ENCODE peak calls at places on chromosome 11, in ten cellular contexts. One of them, this sample, is unnamed.

GRCh38 chr11:43410394-43410793 is 51.7 kb downstream of the TTC17 start:
- DNase-seq in T-cell: no peak
- DNase-seq in M059J: no peak
- DNase-seq in NCI-H2227 treated with DMSO at 0.1 percent for 48 hours: no peak
- DNase-seq in left cardiac atrium: no peak
- DNase-seq in KG1: no peak
- DNase-seq in LHCN-M2: no peak
- DNase-seq in hypothalamus: no peak
- DNase-seq in colonic mucosa: peak; percentile 71
- DNase-seq in anterior cingulate cortex: no peak
- DNase-seq in this sample: no peak

GRCh38 chr11:76568144-76568543 is 102.4 kb downstream of the LRRC32 start:
- DNase-seq in T-cell: no peak
- DNase-seq in M059J: no peak
- DNase-seq in NCI-H2227 treated with DMSO at 0.1 percent for 48 hours: no peak
- DNase-seq in left cardiac atrium: no peak
- DNase-seq in KG1: no peak
- DNase-seq in LHCN-M2: no peak
- DNase-seq in hypothalamus: no peak
- DNase-seq in colonic mucosa: no peak
- DNase-seq in anterior cingulate cortex: no peak
- DNase-seq in this sample: no peak

GRCh38 chr11:75425422-75425821 is 7.6 kb downstream of the KLHL35 start:
- DNase-seq in T-cell: no peak
- DNase-seq in M059J: no peak
- DNase-seq in NCI-H2227 treated with DMSO at 0.1 percent for 48 hours: no peak
- DNase-seq in left cardiac atrium: no peak
- DNase-seq in KG1: no peak
- DNase-seq in LHCN-M2: no peak
- DNase-seq in hypothalamus: no peak
- DNase-seq in colonic mucosa: no peak
- DNase-seq in anterior cingulate cortex: no peak
- DNase-seq in this sample: no peak

GRCh38 chr11:60918941-60919275 is 5.0 kb downstream of the TMEM109 start:
- DNase-seq in T-cell: no peak
- DNase-seq in M059J: peak; percentile 57
- DNase-seq in NCI-H2227 treated with DMSO at 0.1 percent for 48 hours: no peak
- DNase-seq in left cardiac atrium: no peak
- DNase-seq in KG1: no peak
- DNase-seq in LHCN-M2: peak; percentile 56
- DNase-seq in hypothalamus: no peak
- DNase-seq in colonic mucosa: no peak
- DNase-seq in anterior cingulate cortex: no peak
- DNase-seq in this sample: no peak

GRCh38 chr11:129699711-129700304 is 115.8 kb upstream of the TMEM45B start:
- DNase-seq in T-cell: no peak
- DNase-seq in M059J: no peak
- DNase-seq in NCI-H2227 treated with DMSO at 0.1 percent for 48 hours: no peak
- DNase-seq in left cardiac atrium: no peak
- DNase-seq in KG1: no peak
- DNase-seq in LHCN-M2: no peak
- DNase-seq in hypothalamus: no peak
- DNase-seq in colonic mucosa: no peak
- DNase-seq in anterior cingulate cortex: no peak
- DNase-seq in this sample: no peak

GRCh38 chr11:46682773-46683752 is 17.4 kb downstream of the ARHGAP1 start:
- DNase-seq in T-cell: no peak
- DNase-seq in M059J: peak; percentile 75
- DNase-seq in NCI-H2227 treated with DMSO at 0.1 percent for 48 hours: no peak
- DNase-seq in left cardiac atrium: peak; percentile 7
- DNase-seq in KG1: no peak
- DNase-seq in LHCN-M2: no peak
- DNase-seq in hypothalamus: no peak
- DNase-seq in colonic mucosa: no peak
- DNase-seq in anterior cingulate cortex: no peak
- DNase-seq in this sample: no peak

GRCh38 chr11:28343304-28344233 is 235.4 kb downstream of the METTL15 start:
- DNase-seq in T-cell: no peak
- DNase-seq in M059J: peak; percentile 89
- DNase-seq in NCI-H2227 treated with DMSO at 0.1 percent for 48 hours: no peak
- DNase-seq in left cardiac atrium: no peak
- DNase-seq in KG1: peak; percentile 35
- DNase-seq in LHCN-M2: peak; percentile 88
- DNase-seq in hypothalamus: no peak
- DNase-seq in colonic mucosa: no peak
- DNase-seq in anterior cingulate cortex: no peak
- DNase-seq in this sample: peak; percentile 72

GRCh38 chr11:62125316-62125715 is 1.5 kb downstream of the INCENP start:
- DNase-seq in T-cell: no peak
- DNase-seq in M059J: no peak
- DNase-seq in NCI-H2227 treated with DMSO at 0.1 percent for 48 hours: no peak
- DNase-seq in left cardiac atrium: no peak
- DNase-seq in KG1: no peak
- DNase-seq in LHCN-M2: no peak
- DNase-seq in hypothalamus: no peak
- DNase-seq in colonic mucosa: no peak
- DNase-seq in anterior cingulate cortex: no peak
- DNase-seq in this sample: no peak

GRCh38 chr11:75160328-75160757 is 9.4 kb downstream of the SLCO2B1 start:
- DNase-seq in T-cell: no peak
- DNase-seq in M059J: peak; percentile 9
- DNase-seq in NCI-H2227 treated with DMSO at 0.1 percent for 48 hours: no peak
- DNase-seq in left cardiac atrium: no peak
- DNase-seq in KG1: no peak
- DNase-seq in LHCN-M2: no peak
- DNase-seq in hypothalamus: no peak
- DNase-seq in colonic mucosa: peak; percentile 57
- DNase-seq in anterior cingulate cortex: no peak
- DNase-seq in this sample: no peak

GRCh38 chr11:859394-860131 is 16.9 kb downstream of the TSPAN4 start:
- DNase-seq in T-cell: no peak
- DNase-seq in M059J: no peak
- DNase-seq in NCI-H2227 treated with DMSO at 0.1 percent for 48 hours: peak; percentile 81
- DNase-seq in left cardiac atrium: peak; percentile 88
- DNase-seq in KG1: no peak
- DNase-seq in LHCN-M2: no peak
- DNase-seq in hypothalamus: peak; percentile 48
- DNase-seq in colonic mucosa: peak; percentile 83
- DNase-seq in anterior cingulate cortex: peak; percentile 55
- DNase-seq in this sample: peak; percentile 90

GRCh38 chr11:110297082-110297725 is 790 bp upstream of the RDX start:
- DNase-seq in T-cell: no peak
- DNase-seq in M059J: peak; percentile 60
- DNase-seq in NCI-H2227 treated with DMSO at 0.1 percent for 48 hours: no peak
- DNase-seq in left cardiac atrium: no peak
- DNase-seq in KG1: no peak
- DNase-seq in LHCN-M2: peak; percentile 41
- DNase-seq in hypothalamus: no peak
- DNase-seq in colonic mucosa: no peak
- DNase-seq in anterior cingulate cortex: no peak
- DNase-seq in this sample: no peak

GRCh38 chr11:134050541-134051383 is 18.1 kb upstream of the JAM3 start:
- DNase-seq in T-cell: peak; percentile 67
- DNase-seq in M059J: peak; percentile 46
- DNase-seq in NCI-H2227 treated with DMSO at 0.1 percent for 48 hours: peak; percentile 38
- DNase-seq in left cardiac atrium: peak; percentile 76
- DNase-seq in KG1: peak; percentile 70
- DNase-seq in LHCN-M2: peak; percentile 47
- DNase-seq in hypothalamus: peak; percentile 74
- DNase-seq in colonic mucosa: peak; percentile 87
- DNase-seq in anterior cingulate cortex: no peak
- DNase-seq in this sample: peak; percentile 85

GRCh38 chr11:95269402-95269801 is 38.4 kb upstream of the SESN3 start:
- DNase-seq in T-cell: no peak
- DNase-seq in M059J: no peak
- DNase-seq in NCI-H2227 treated with DMSO at 0.1 percent for 48 hours: no peak
- DNase-seq in left cardiac atrium: no peak
- DNase-seq in KG1: no peak
- DNase-seq in LHCN-M2: no peak
- DNase-seq in hypothalamus: no peak
- DNase-seq in colonic mucosa: no peak
- DNase-seq in anterior cingulate cortex: no peak
- DNase-seq in this sample: no peak

GRCh38 chr11:75615709-75616108 is 53.1 kb downstream of the MAP6 start:
- DNase-seq in T-cell: no peak
- DNase-seq in M059J: no peak
- DNase-seq in NCI-H2227 treated with DMSO at 0.1 percent for 48 hours: no peak
- DNase-seq in left cardiac atrium: no peak
- DNase-seq in KG1: no peak
- DNase-seq in LHCN-M2: no peak
- DNase-seq in hypothalamus: no peak
- DNase-seq in colonic mucosa: no peak
- DNase-seq in anterior cingulate cortex: no peak
- DNase-seq in this sample: no peak

GRCh38 chr11:132032555-132032954 is 662.1 kb downstream of the NTM start:
- DNase-seq in T-cell: no peak
- DNase-seq in M059J: peak; percentile 34
- DNase-seq in NCI-H2227 treated with DMSO at 0.1 percent for 48 hours: no peak
- DNase-seq in left cardiac atrium: no peak
- DNase-seq in KG1: no peak
- DNase-seq in LHCN-M2: peak; percentile 51
- DNase-seq in hypothalamus: no peak
- DNase-seq in colonic mucosa: no peak
- DNase-seq in anterior cingulate cortex: no peak
- DNase-seq in this sample: no peak

GRCh38 chr11:76810151-76810853 is 27.1 kb downstream of the TSKU start:
- DNase-seq in T-cell: no peak
- DNase-seq in M059J: peak; percentile 66
- DNase-seq in NCI-H2227 treated with DMSO at 0.1 percent for 48 hours: no peak
- DNase-seq in left cardiac atrium: no peak
- DNase-seq in KG1: peak; percentile 64
- DNase-seq in LHCN-M2: peak; percentile 51
- DNase-seq in hypothalamus: peak; percentile 13
- DNase-seq in colonic mucosa: peak; percentile 75
- DNase-seq in anterior cingulate cortex: no peak
- DNase-seq in this sample: no peak

GRCh38 chr11:3849297-3849874 is 6.1 kb upstream of the STIM1 start:
- DNase-seq in T-cell: peak; percentile 46
- DNase-seq in M059J: peak; percentile 52
- DNase-seq in NCI-H2227 treated with DMSO at 0.1 percent for 48 hours: peak; percentile 72
- DNase-seq in left cardiac atrium: no peak
- DNase-seq in KG1: peak; percentile 43
- DNase-seq in LHCN-M2: peak; percentile 55
- DNase-seq in hypothalamus: no peak
- DNase-seq in colonic mucosa: peak; percentile 56
- DNase-seq in anterior cingulate cortex: no peak
- DNase-seq in this sample: no peak

GRCh38 chr11:64581057-64581523 is 9.9 kb upstream of the SLC22A12 start:
- DNase-seq in T-cell: no peak
- DNase-seq in M059J: no peak
- DNase-seq in NCI-H2227 treated with DMSO at 0.1 percent for 48 hours: no peak
- DNase-seq in left cardiac atrium: no peak
- DNase-seq in KG1: no peak
- DNase-seq in LHCN-M2: no peak
- DNase-seq in hypothalamus: no peak
- DNase-seq in colonic mucosa: no peak
- DNase-seq in anterior cingulate cortex: no peak
- DNase-seq in this sample: peak; percentile 56

GRCh38 chr11:122758974-122759373 is 79.3 kb upstream of the CRTAM start:
- DNase-seq in T-cell: no peak
- DNase-seq in M059J: peak; percentile 83
- DNase-seq in NCI-H2227 treated with DMSO at 0.1 percent for 48 hours: no peak
- DNase-seq in left cardiac atrium: no peak
- DNase-seq in KG1: peak; percentile 46
- DNase-seq in LHCN-M2: no peak
- DNase-seq in hypothalamus: no peak
- DNase-seq in colonic mucosa: no peak
- DNase-seq in anterior cingulate cortex: no peak
- DNase-seq in this sample: no peak

GRCh38 chr11:70397336-70397982 is 870 bp upstream of the CTTN start:
- DNase-seq in T-cell: no peak
- DNase-seq in M059J: no peak
- DNase-seq in NCI-H2227 treated with DMSO at 0.1 percent for 48 hours: peak; percentile 50
- DNase-seq in left cardiac atrium: no peak
- DNase-seq in KG1: peak; percentile 69
- DNase-seq in LHCN-M2: no peak
- DNase-seq in hypothalamus: no peak
- DNase-seq in colonic mucosa: peak; percentile 32
- DNase-seq in anterior cingulate cortex: no peak
- DNase-seq in this sample: peak; percentile 43

This sample was measured in posterior cingulate gyrus.